ENCODE peak calls at places on chromosomes 1 and 21, in eight cellular contexts. A is endothelial cell, M is iris pigment epithelial cell, T is GM23248, Y is AG04450, N is A172, I is Kasumi-1, K is mesenteric fat pad. G is an unnamed sample.

GRCh38 chr1:157849229-157849875 is 7.7 kb upstream of the CD5L start:
- DNase-seq in A (no peak), M (no peak), T (no peak), Y (no peak), N (no peak), I (no peak), K (no peak), G (no peak)

GRCh38 chr1:173523329-173523728 is 46.2 kb downstream of the PRDX6 start:
- DNase-seq in A (no peak), M (no peak), T (no peak), Y (no peak), N (no peak), I (no peak), K (no peak), G (no peak)

GRCh38 chr1:87144546-87144945 is 184.1 kb upstream of the LMO4 start:
- DNase-seq in A (no peak), M (no peak), T (no peak), Y (no peak), N (no peak), I (no peak), K (no peak), G (no peak)

GRCh38 chr1:150512846-150513245 is 2.7 kb upstream of the FALEC start:
- DNase-seq in A (no peak), M (no peak), T (peak), Y (no peak), N (no peak), I (no peak), K (no peak), G (no peak)

GRCh38 chr1:220691039-220691684 is 999 bp downstream of the C1orf115 start:
- DNase-seq in A (no peak), M (no peak), T (no peak), Y (no peak), N (no peak), I (no peak), K (no peak), G (no peak)

GRCh38 chr1:31744165-31744888 is 19.8 kb downstream of the ADGRB2 start:
- DNase-seq in A (no peak), M (no peak), T (no peak), Y (no peak), N (no peak), I (no peak), K (no peak), G (no peak)

GRCh38 chr1:204255966-204256365 is 42.2 kb upstream of the GOLT1A start:
- DNase-seq in A (no peak), M (peak), T (peak), Y (no peak), N (peak), I (no peak), K (no peak), G (no peak)

GRCh38 chr1:152398812-152399698 is 15.0 kb downstream of the CRNN start:
- DNase-seq in A (peak), M (no peak), T (peak), Y (no peak), N (peak), I (no peak), K (no peak), G (no peak)

GRCh38 chr1:220874201-220874655 is 5.0 kb upstream of the HLX start:
- DNase-seq in A (peak), M (peak), T (peak), Y (no peak), N (peak), I (peak), K (no peak), G (no peak)

GRCh38 chr1:36323636-36324321 is at the start of gene EVA1B:
- DNase-seq in A (peak), M (peak), T (peak), Y (no peak), N (peak), I (peak), K (no peak), G (no peak)

GRCh38 chr1:118075116-118075515 is 109.9 kb downstream of the SPAG17 start:
- DNase-seq in A (no peak), M (peak), T (peak), Y (no peak), N (peak), I (no peak), K (no peak), G (no peak)

GRCh38 chr21:43782741-43783700 is 6.4 kb upstream of the RRP1 start:
- DNase-seq in A (no peak), M (no peak), T (no peak), Y (no peak), N (no peak), I (no peak), K (no peak), G (no peak)

GRCh38 chr1:83086346-83086745 is 912.6 kb downstream of the TTLL7 start:
- DNase-seq in A (no peak), M (no peak), T (no peak), Y (no peak), N (peak), I (no peak), K (no peak), G (no peak)

GRCh38 chr1:19866758-19867157 is 15.4 kb upstream of the OTUD3 start:
- DNase-seq in A (no peak), M (no peak), T (peak), Y (no peak), N (peak), I (no peak), K (no peak), G (no peak)

GRCh38 chr1:1023700-1024099 is 3.8 kb downstream of the AGRN start:
- DNase-seq in A (no peak), M (no peak), T (no peak), Y (no peak), N (no peak), I (no peak), K (no peak), G (no peak)

GRCh38 chr1:226309398-226310122 is 596 bp upstream of the LIN9 start:
- DNase-seq in A (no peak), M (peak), T (peak), Y (no peak), N (peak), I (peak), K (no peak), G (no peak)